ENCODE peak calls at places on chromosomes 1 and 21, in five cellular contexts. A, F, R, C and J are unnamed samples.
A peak's percentile ranks its signal among the peaks of the same experiment; 100 is the strongest.

GRCh38 chr21:33968082-33968997 is 52.7 kb upstream of the ATP5PO start:
- DNase-seq in A (no peak), F (peak; percentile 36), R (no peak), C (no peak), J (no peak)

GRCh38 chr21:36097427-36098230 is 27.8 kb downstream of the CBR1 start:
- DNase-seq in A (no peak), F (no peak), R (no peak), C (no peak), J (no peak)

GRCh38 chr1:184545601-184546000 is 158.8 kb downstream of the C1orf21 start:
- DNase-seq in A (no peak), F (no peak), R (no peak), C (no peak), J (no peak)

GRCh38 chr1:62295921-62296451 is 23.2 kb downstream of the KANK4 start:
- DNase-seq in A (no peak), F (no peak), R (no peak), C (no peak), J (no peak)

GRCh38 chr21:31366825-31367224 is 22.8 kb upstream of the TIAM1 start:
- DNase-seq in A (no peak), F (peak; percentile 51), R (no peak), C (no peak), J (no peak)

GRCh38 chr1:187878883-187879282 is 1050.1 kb downstream of the PLA2G4A start:
- DNase-seq in A (no peak), F (no peak), R (no peak), C (no peak), J (no peak)

GRCh38 chr1:191752342-191752741 is 405.9 kb upstream of the RGS18 start:
- DNase-seq in A (no peak), F (no peak), R (no peak), C (no peak), J (no peak)

GRCh38 chr1:211920141-211920572 is 89.6 kb upstream of the LPGAT1 start:
- DNase-seq in A (no peak), F (peak; percentile 19), R (no peak), C (no peak), J (peak; percentile 14)

GRCh38 chr1:2784854-2785630 is 16.5 kb downstream of the TTC34 start:
- DNase-seq in A (no peak), F (no peak), R (no peak), C (no peak), J (no peak)

GRCh38 chr1:162564762-162565218 is 3.3 kb downstream of the UAP1 start:
- DNase-seq in A (no peak), F (no peak), R (no peak), C (no peak), J (no peak)

GRCh38 chr1:246647113-246647512 is 77.1 kb upstream of the SCCPDH start:
- DNase-seq in A (no peak), F (no peak), R (no peak), C (no peak), J (no peak)

GRCh38 chr1:42730002-42730401 is 10.0 kb downstream of the CLDN19 start:
- DNase-seq in A (no peak), F (no peak), R (no peak), C (no peak), J (no peak)